ENCODE peak calls at places on chromosomes 2 and 18, in eight cellular contexts. F is GM12865, Y is cardiac fibroblast, N is Calu3, I is colonic mucosa, P is lower lobe of right lung, M is SK-N-SH, D is AG09319. X is an unnamed sample.

GRCh38 chr2:203808041-203808750 is 59.4 kb upstream of the CTLA4 start:
- DNase-seq in F (no peak), Y (peak; percentile 88), N (no peak), I (no peak), P (no peak), M (no peak), D (peak; percentile 71), X (no peak)

GRCh38 chr2:218895326-218895725 is 14.7 kb downstream of the WNT10A start:
- DNase-seq in F (no peak), Y (no peak), N (peak; percentile 63), I (peak; percentile 15), P (no peak), M (peak; percentile 28), D (no peak), X (no peak)

GRCh38 chr2:54599326-54599710 is 124.1 kb upstream of the EML6 start:
- DNase-seq in F (no peak), Y (no peak), N (peak; percentile 63), I (no peak), P (no peak), M (no peak), D (no peak), X (no peak)

GRCh38 chr2:100017633-100018032 is 124.8 kb downstream of the AFF3 start:
- DNase-seq in F (no peak), Y (peak; percentile 5), N (no peak), I (no peak), P (no peak), M (no peak), D (no peak), X (no peak)

GRCh38 chr2:68992933-68993332 is 18.5 kb downstream of the GKN1 start:
- DNase-seq in F (no peak), Y (no peak), N (no peak), I (no peak), P (no peak), M (no peak), D (no peak), X (no peak)

GRCh38 chr18:66048404-66048803 is 297.6 kb downstream of the CDH7 start:
- DNase-seq in F (no peak), Y (no peak), N (no peak), I (no peak), P (no peak), M (no peak), D (no peak), X (no peak)

GRCh38 chr2:121297217-121297830 is 12.3 kb upstream of the TFCP2L1 start:
- DNase-seq in F (peak; percentile 17), Y (peak; percentile 36), N (peak; percentile 62), I (peak; percentile 57), P (no peak), M (peak; percentile 79), D (no peak), X (peak; percentile 4)

GRCh38 chr2:167990062-167990461 is 257.3 kb downstream of the STK39 start:
- DNase-seq in F (no peak), Y (no peak), N (no peak), I (no peak), P (no peak), M (no peak), D (no peak), X (no peak)

GRCh38 chr2:240134466-240134865 is 1.6 kb downstream of the COPS9 start:
- DNase-seq in F (no peak), Y (no peak), N (no peak), I (no peak), P (peak; percentile 24), M (no peak), D (no peak), X (no peak)

GRCh38 chr18:49778826-49779465 is 34.4 kb downstream of the ACAA2 start:
- DNase-seq in F (no peak), Y (peak; percentile 55), N (no peak), I (no peak), P (no peak), M (no peak), D (no peak), X (no peak)

GRCh38 chr2:226364217-226364616 is 435.4 kb downstream of the IRS1 start:
- DNase-seq in F (no peak), Y (no peak), N (no peak), I (no peak), P (no peak), M (no peak), D (no peak), X (no peak)

GRCh38 chr18:73261243-73261642 is 393.5 kb upstream of the NETO1 start:
- DNase-seq in F (no peak), Y (no peak), N (no peak), I (no peak), P (no peak), M (no peak), D (no peak), X (no peak)

GRCh38 chr2:62216616-62217015 is 20.7 kb downstream of the B3GNT2 start:
- DNase-seq in F (no peak), Y (peak; percentile 97), N (no peak), I (no peak), P (no peak), M (no peak), D (peak; percentile 63), X (peak; percentile 37)

GRCh38 chr2:130391872-130392670 is 36.2 kb downstream of the PTPN18 start:
- DNase-seq in F (no peak), Y (no peak), N (no peak), I (peak; percentile 40), P (no peak), M (peak; percentile 58), D (no peak), X (peak; percentile 42)

GRCh38 chr2:207897541-207898353 is 127.6 kb downstream of the PLEKHM3 start:
- DNase-seq in F (no peak), Y (no peak), N (no peak), I (peak; percentile 30), P (no peak), M (no peak), D (no peak), X (no peak)

GRCh38 chr18:9631814-9632496 is 17.6 kb upstream of the PPP4R1 start:
- DNase-seq in F (no peak), Y (peak; percentile 93), N (peak; percentile 31), I (no peak), P (no peak), M (no peak), D (no peak), X (no peak)

GRCh38 chr2:215422676-215423075 is 13.2 kb downstream of the FN1 start:
- DNase-seq in F (no peak), Y (peak; percentile 54), N (no peak), I (no peak), P (no peak), M (no peak), D (no peak), X (no peak)

GRCh38 chr2:77309725-77310124 is 212.5 kb downstream of the LRRTM4 start:
- DNase-seq in F (no peak), Y (no peak), N (no peak), I (no peak), P (no peak), M (no peak), D (no peak), X (no peak)

GRCh38 chr2:237858294-237859081 is 935 bp upstream of the RAMP1 start:
- DNase-seq in F (peak; percentile 70), Y (peak; percentile 87), N (peak; percentile 72), I (peak; percentile 60), P (no peak), M (peak; percentile 86), D (peak; percentile 57), X (peak; percentile 70)

GRCh38 chr18:65975536-65975935 is 224.7 kb downstream of the CDH7 start:
- DNase-seq in F (no peak), Y (peak; percentile 4), N (no peak), I (no peak), P (no peak), M (no peak), D (no peak), X (no peak)

DNA sequence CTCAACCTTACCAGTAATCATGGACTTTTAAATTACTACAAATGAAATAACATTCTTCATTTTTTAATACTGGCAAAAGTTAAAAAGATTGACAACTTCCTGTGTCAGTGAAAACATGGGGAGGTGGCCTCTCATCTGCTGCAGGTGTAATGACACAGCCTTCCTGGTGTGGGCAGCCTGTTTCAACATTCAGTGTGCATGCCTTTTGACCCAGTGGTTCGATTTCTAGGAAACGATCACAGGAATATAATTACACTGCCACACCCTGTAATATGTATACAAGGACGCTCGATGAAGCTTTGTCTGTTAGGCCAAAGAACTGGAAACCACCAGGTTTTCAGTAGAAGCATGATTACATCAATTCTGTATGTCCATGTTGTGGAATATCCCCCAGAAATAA is 68.7 kb downstream of the MTHFD2 start:
- DNase-seq in F (peak; percentile 66), Y (no peak), N (peak; percentile 67), I (peak; percentile 83), P (no peak), M (no peak), D (no peak), X (peak; percentile 83)
- TF ChIP-seq CTCF in F (peak; percentile 58), Y (no peak), N (no peak), I (peak; percentile 68), P (peak; percentile 50), M (peak; percentile 13), D (no peak), X (peak; percentile 64)

DNA sequence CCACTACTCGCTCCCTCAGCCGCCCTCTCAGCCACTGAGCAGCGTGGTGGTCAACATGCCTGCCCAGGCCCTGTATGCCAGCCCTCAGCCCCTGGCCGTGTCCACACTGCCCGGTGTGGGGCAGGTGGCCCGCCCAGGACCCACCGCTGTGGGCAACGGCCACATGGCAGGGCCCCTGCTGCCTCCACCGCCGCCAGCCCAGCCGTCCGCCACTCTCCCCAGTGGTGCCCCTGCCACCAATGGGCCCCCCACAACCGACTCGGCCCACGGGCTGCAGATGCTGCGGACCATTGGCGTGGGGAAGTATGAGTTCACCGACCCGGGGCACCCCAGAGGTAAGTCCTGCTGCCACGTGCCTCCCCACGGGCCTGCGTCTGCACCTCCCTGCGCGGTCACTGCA is 257.5 kb downstream of the KLHL29 start:
- DNase-seq in F (no peak), Y (no peak), N (no peak), I (no peak), P (no peak), M (no peak), D (no peak), X (no peak)
- TF ChIP-seq CTCF in F (no peak), Y (no peak), N (no peak), I (no peak), P (no peak), M (no peak), D (no peak), X (no peak)

DNA sequence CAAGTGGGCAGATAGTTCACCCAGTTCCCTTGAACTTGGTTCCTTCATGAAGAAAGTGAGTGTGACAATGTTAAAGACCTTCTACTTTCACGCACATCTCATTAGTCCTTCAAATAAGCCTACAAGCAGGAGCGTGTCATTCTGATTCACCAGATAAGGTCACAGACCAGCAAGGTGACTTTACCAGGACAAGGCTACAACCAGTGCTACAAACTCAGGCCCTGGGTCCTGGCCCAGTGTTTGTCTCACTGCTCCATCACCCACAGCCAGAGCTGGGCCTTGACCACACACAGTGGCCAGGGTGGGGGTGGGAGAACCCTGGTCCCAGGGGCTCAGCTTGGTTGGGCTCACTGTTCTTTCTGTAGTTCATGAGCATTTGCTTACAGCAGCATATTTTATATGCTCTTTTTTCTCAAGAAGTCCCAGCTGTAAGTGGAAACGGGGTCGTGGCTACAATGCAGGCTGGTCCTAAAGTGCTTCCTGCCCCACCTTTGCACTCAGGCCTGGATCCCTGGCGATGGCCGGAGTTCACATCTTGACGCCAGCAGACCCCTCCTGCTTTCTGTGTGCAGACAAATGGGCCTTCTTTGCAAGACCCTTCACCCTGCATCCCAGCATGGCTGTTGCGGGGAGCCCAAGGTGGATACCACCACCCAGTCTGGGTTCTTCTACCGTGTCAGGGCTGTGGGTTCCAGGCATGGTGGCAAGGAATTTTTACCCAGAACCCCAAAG is 153.6 kb upstream of the EPAS1 start:
- DNase-seq in F (no peak), Y (no peak), N (no peak), I (no peak), P (no peak), M (no peak), D (no peak), X (no peak)
- TF ChIP-seq CTCF in F (no peak), Y (no peak), N (no peak), I (no peak), P (no peak), M (no peak), D (no peak), X (no peak)

GRCh38 chr2:175187378-175187777 is 5.9 kb upstream of the ATP5MC3 start:
- DNase-seq in F (peak; percentile 51), Y (peak; percentile 40), N (peak; percentile 2), I (no peak), P (no peak), M (peak; percentile 8), D (no peak), X (peak; percentile 30)
- TF ChIP-seq CTCF in F (peak; percentile 49), Y (peak; percentile 39), N (peak; percentile 30), I (no peak), P (no peak), M (peak; percentile 33), D (peak; percentile 13), X (no peak)

X was measured in activated CD8-positive, alpha-beta T cell treated with anti-CD3 and anti-CD28 coated beads for 36 hours.